ENCODE peak calls at places on chromosome 5, in five cellular contexts. V is adrenal gland, B is heart right ventricle, D is left ventricle myocardium inferior, U is ovary. Z is an unnamed sample.

GRCh38 chr5:179832039-179832745 is 11.5 kb downstream of the SQSTM1 start:
- DNase-seq in U (no peak), V (no peak), B (no peak), D (no peak), Z (no peak)

GRCh38 chr5:72166070-72166979 is 59.0 kb downstream of the MAP1B start:
- DNase-seq in D (peak), U (peak), V (peak), B (peak), Z (peak)

GRCh38 chr5:95712347-95712958 is 18.7 kb upstream of the RHOBTB3 start:
- DNase-seq in D (no peak), V (no peak), U (no peak), B (no peak), Z (peak)

GRCh38 chr5:144125163-144125726 is 45.2 kb downstream of the YIPF5 start:
- DNase-seq in B (no peak), D (no peak), U (no peak), V (no peak), Z (no peak)

GRCh38 chr5:8093669-8094068 is 224.7 kb downstream of the MTRR start:
- DNase-seq in B (no peak), V (no peak), D (no peak), U (no peak), Z (no peak)

GRCh38 chr5:176533894-176534611 is 3.1 kb downstream of the RNF44 start:
- DNase-seq in U (peak), V (peak), D (peak), B (peak), Z (no peak)

GRCh38 chr5:179878222-179879002 is 19.8 kb upstream of the MRNIP start:
- DNase-seq in V (no peak), U (no peak), B (no peak), D (no peak), Z (no peak)

GRCh38 chr5:167392252-167392651 is 899.2 kb upstream of the WWC1 start:
- DNase-seq in V (no peak), D (no peak), U (no peak), B (no peak), Z (no peak)

GRCh38 chr5:88883566-88884434 is 816 bp upstream of the MEF2C start:
- DNase-seq in V (peak), B (peak), D (peak), U (peak), Z (peak)

GRCh38 chr5:431001-431710 is 11.8 kb upstream of the EXOC3 start:
- DNase-seq in V (peak), B (peak), D (no peak), U (no peak), Z (peak)

GRCh38 chr5:90558344-90559192 is at the start of gene ADGRV1:
- DNase-seq in U (peak), B (peak), V (peak), D (peak), Z (peak)

GRCh38 chr5:173291722-173292658 is 36.2 kb downstream of the STC2 start:
- DNase-seq in D (no peak), B (no peak), V (no peak), U (no peak), Z (no peak)

GRCh38 chr5:90739567-90739966 is 181.0 kb downstream of the ADGRV1 start:
- DNase-seq in U (no peak), B (no peak), D (no peak), V (no peak), Z (no peak)

DNA sequence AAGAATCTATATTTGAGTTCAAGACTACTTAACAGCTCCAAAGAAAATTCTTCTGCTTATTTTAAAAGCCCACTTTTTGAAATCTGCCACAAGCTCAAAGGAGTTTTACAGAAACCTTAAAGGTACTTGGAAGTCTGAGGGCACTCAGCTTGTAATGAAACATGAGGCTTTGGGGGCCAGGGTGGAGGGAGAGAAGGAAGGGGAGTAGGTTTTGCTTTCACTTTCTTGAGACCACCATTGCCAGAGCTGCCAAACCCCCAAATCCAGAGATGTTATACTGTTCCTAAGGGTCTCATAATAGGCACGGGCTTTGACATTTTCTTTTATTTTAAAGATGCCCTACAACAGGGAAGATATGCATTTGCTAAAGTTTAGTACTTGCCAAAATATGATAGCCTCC is 42.6 kb upstream of the TNFAIP8 start:
- DNase-seq in U (no peak), V (no peak), D (no peak), B (no peak), Z (no peak)
- H3K27ac ChIP-seq in U (no peak), V (no peak), D (no peak), B (no peak), Z (no peak)

GRCh38 chr5:41921874-41922273 is 3.2 kb upstream of the FBXO4 start:
- DNase-seq in U (no peak), B (no peak), V (no peak), D (no peak), Z (peak)

GRCh38 chr5:41924526-41924871 is 582 bp upstream of the FBXO4 start:
- DNase-seq in D (no peak), B (no peak), U (no peak), V (no peak), Z (no peak)

GRCh38 chr5:41925555-41925946 is 470 bp downstream of the FBXO4 start:
- DNase-seq in D (peak), U (peak), V (peak), B (no peak), Z (no peak)

GRCh38 chr5:41927604-41928003 is 2.5 kb downstream of the FBXO4 start:
- DNase-seq in D (no peak), U (no peak), B (no peak), V (no peak), Z (no peak)

GRCh38 chr5:41924872-41925554 is at the start of gene FBXO4:
- DNase-seq in D (peak), V (peak), U (peak), B (peak), Z (peak)
- H3K4me3 ChIP-seq in D (peak), V (peak), U (peak), B (peak), Z (peak)

GRCh38 chr5:112709416-112709815 is 28.3 kb upstream of the APC start:
- DNase-seq in B (no peak), V (no peak), U (no peak), D (no peak), Z (no peak)

GRCh38 chr5:112706446-112707016 is 31.2 kb upstream of the APC start:
- DNase-seq in U (no peak), B (no peak), V (no peak), D (no peak), Z (no peak)

GRCh38 chr5:112710896-112711295 is 26.8 kb upstream of the APC start:
- DNase-seq in B (no peak), V (no peak), D (no peak), U (no peak), Z (no peak)

GRCh38 chr5:112703866-112704820 is 33.5 kb upstream of the APC start:
- DNase-seq in V (peak), U (peak), B (peak), D (peak), Z (no peak)

DNA sequence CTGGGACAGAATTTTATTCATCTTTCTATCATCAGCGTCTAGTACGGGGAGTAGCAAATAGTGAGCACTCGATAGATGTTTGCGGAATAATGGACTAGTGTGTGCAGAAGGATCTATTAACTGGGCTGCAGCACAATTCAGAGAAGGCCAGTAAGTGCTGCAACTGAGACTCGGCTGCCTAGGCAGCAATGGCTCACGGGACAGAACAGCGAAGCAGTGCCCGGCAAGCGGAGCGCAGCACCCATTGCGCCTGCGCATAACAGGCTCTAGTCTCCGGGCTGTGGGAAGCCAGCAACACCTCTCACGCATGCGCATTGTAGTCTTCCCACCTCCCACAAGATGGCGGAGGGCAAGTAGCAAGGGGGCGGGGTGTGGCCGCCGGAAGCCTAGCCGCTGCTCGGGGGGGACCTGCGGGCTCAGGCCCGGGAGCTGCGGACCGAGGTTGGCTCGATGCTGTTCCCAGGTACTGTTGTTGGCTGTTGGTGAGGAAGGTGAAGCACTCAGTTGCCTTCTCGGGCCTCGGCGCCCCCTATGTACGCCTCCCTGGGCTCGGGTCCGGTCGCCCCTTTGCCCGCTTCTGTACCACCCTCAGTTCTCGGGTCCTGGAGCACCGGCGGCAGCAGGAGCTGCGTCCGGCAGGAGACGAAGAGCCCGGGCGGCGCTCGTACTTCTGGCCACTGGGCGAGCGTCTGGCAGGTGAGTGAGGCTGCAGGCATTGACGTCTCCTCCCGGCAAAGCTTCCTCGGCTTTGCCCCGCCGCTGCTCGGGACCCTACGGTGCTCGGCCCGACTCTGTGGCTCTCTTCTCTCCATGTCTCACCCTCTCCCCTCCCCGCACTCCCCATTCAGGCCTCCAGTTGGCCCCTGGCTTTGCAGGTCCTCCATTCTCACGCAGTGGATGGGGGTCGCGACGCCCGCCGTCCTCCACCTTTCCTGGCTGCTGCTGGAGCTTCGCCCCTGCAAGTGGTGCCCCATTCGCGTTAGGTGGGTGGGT is 30.2 kb upstream of the APC start:
- DNase-seq in U (peak), B (peak), V (peak), D (peak), Z (peak)
- H3K27ac ChIP-seq in U (peak), B (peak), V (peak), D (peak), Z (peak)

DNA sequence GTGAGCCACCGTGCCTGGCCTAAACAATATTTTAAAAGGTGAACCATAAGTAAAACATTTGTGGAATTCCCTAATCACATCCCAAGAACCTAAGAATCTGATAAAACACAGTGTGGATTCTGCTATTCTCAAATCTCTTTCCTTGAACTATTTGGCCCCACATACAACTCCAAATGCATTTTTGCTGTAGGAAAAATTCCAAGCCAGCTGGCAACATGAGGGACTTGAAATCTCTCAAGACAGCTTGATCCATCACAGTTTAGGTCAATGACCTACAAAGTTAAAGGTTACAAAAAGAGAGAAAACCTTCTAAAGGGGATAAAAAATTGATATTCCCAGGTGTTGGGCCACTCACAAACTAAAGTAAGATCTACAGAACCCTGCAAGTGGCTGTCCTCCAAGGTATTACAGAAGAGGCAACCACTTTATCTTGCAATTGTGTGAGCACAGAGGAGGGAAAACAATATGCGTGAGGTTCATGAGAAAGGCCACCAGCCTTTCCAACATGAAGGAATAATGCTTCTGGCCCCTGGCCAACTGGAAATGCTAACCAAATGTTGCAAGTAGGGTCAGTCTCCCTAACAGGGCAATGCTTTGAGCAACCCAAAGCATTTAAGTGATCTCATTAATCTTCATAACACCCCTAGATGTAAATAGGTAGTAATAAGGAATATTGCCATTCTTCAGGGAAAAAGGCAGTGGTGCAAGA is 221.4 kb downstream of the SEMA5A start:
- DNase-seq in U (no peak), D (no peak), V (peak), B (no peak), Z (peak)
- H3K4me3 ChIP-seq in U (no peak), D (no peak), V (no peak), B (no peak), Z (no peak)

GRCh38 chr5:36874465-36874864 is 2.1 kb upstream of the NIPBL start:
- DNase-seq in B (no peak), V (no peak), U (no peak), D (no peak), Z (peak)
- H3K27ac ChIP-seq in B (peak), V (no peak), U (peak), D (peak), Z (peak)

Z was measured in cardiac muscle cell.